ENCODE peak calls at places on chromosome 22, in six cellular contexts. K, H, X, T, M and U are unnamed samples.
A peak's percentile ranks its signal among the peaks of the same experiment; 100 is the strongest.

GRCh38 chr22:47534150-47535133 is 772.0 kb downstream of the TBC1D22A start:
- DNase-seq in K (no peak), H (no peak), X (no peak), T (no peak), M (no peak), U (no peak)

GRCh38 chr22:49705631-49706352 is 121.9 kb downstream of the BRD1 start:
- DNase-seq in K (no peak), H (no peak), X (no peak), T (no peak), M (no peak), U (no peak)

GRCh38 chr22:48075604-48076400 is 1313.4 kb downstream of the TBC1D22A start:
- DNase-seq in K (no peak), H (peak; percentile 47), X (no peak), T (no peak), M (no peak), U (no peak)

GRCh38 chr22:46867106-46867505 is 104.7 kb downstream of the TBC1D22A start:
- DNase-seq in K (no peak), H (no peak), X (no peak), T (peak; percentile 6), M (no peak), U (no peak)

GRCh38 chr22:23251445-23252093 is 71.3 kb downstream of the BCR start:
- DNase-seq in K (no peak), H (no peak), X (no peak), T (no peak), M (no peak), U (no peak)

GRCh38 chr22:36081023-36081431 is 52.4 kb upstream of the RBFOX2 start:
- DNase-seq in K (no peak), H (no peak), X (no peak), T (no peak), M (no peak), U (no peak)

GRCh38 chr22:21811982-21812381 is 55.5 kb downstream of the MAPK1 start:
- DNase-seq in K (no peak), H (no peak), X (no peak), T (no peak), M (no peak), U (no peak)

GRCh38 chr22:36221799-36222751 is 17.3 kb downstream of the APOL2 start:
- DNase-seq in K (peak; percentile 44), H (peak; percentile 62), X (peak; percentile 22), T (peak; percentile 88), M (peak; percentile 45), U (peak; percentile 33)

GRCh38 chr22:46004105-46004866 is 27.3 kb upstream of the WNT7B start:
- DNase-seq in K (no peak), H (no peak), X (no peak), T (no peak), M (no peak), U (no peak)

GRCh38 chr22:20524004-20524481 is 16.6 kb downstream of the MED15 start:
- DNase-seq in K (no peak), H (no peak), X (no peak), T (no peak), M (no peak), U (no peak)

GRCh38 chr22:48418831-48419230 is 1408.8 kb downstream of the BRD1 start:
- DNase-seq in K (no peak), H (no peak), X (no peak), T (no peak), M (no peak), U (no peak)

GRCh38 chr22:32926600-32926999 is 125.1 kb downstream of the TIMP3 start:
- DNase-seq in K (no peak), H (no peak), X (peak; percentile 5), T (no peak), M (no peak), U (no peak)

GRCh38 chr22:19772673-19773469 is 12.3 kb downstream of the TBX1 start:
- DNase-seq in K (peak; percentile 5), H (no peak), X (no peak), T (no peak), M (no peak), U (no peak)

GRCh38 chr22:35409783-35410662 is 10.1 kb downstream of the MCM5 start:
- DNase-seq in K (peak; percentile 32), H (no peak), X (no peak), T (no peak), M (no peak), U (no peak)

GRCh38 chr22:32355760-32356159 is 1.9 kb upstream of the RFPL3 start:
- DNase-seq in K (no peak), H (no peak), X (peak; percentile 1), T (no peak), M (no peak), U (no peak)

GRCh38 chr22:49149721-49150608 is 677.7 kb downstream of the BRD1 start:
- DNase-seq in K (no peak), H (no peak), X (no peak), T (peak; percentile 78), M (no peak), U (no peak)

GRCh38 chr22:29152381-29153138 is 53.1 kb upstream of the EMID1 start:
- DNase-seq in K (peak; percentile 73), H (no peak), X (no peak), T (no peak), M (no peak), U (no peak)

GRCh38 chr22:47009304-47010101 is 247.1 kb downstream of the TBC1D22A start:
- DNase-seq in K (no peak), H (no peak), X (no peak), T (peak; percentile 37), M (no peak), U (no peak)

GRCh38 chr22:26590525-26590858 is 560 bp upstream of the TPST2 start:
- DNase-seq in K (no peak), H (no peak), X (no peak), T (no peak), M (no peak), U (no peak)

GRCh38 chr22:36776722-36777121 is 803 bp upstream of the IFT27 start:
- DNase-seq in K (no peak), H (no peak), X (no peak), T (no peak), M (no peak), U (no peak)

GRCh38 chr22:38085501-38085900 is 1.5 kb upstream of the SLC16A8 start:
- DNase-seq in K (no peak), H (no peak), X (no peak), T (no peak), M (no peak), U (no peak)

GRCh38 chr22:25000686-25001085 is 48.2 kb downstream of the KIAA1671 start:
- DNase-seq in K (no peak), H (no peak), X (no peak), T (no peak), M (no peak), U (no peak)